ENCODE peak calls at places on chromosome 14, in six cellular contexts. B, K, S, D, Q and M are unnamed samples.

GRCh38 chr14:50400461-50400860 is 3.8 kb upstream of the CDKL1 start:
- DNase-seq in B (no peak), K (no peak), S (no peak), D (no peak), Q (no peak), M (no peak)

GRCh38 chr14:69613312-69614073 is 2.1 kb downstream of the SUSD6 start:
- DNase-seq in B (no peak), K (no peak), S (no peak), D (no peak), Q (no peak), M (no peak)

GRCh38 chr14:51208982-51209381 is 31.1 kb upstream of the TMX1 start:
- DNase-seq in B (no peak), K (no peak), S (no peak), D (no peak), Q (no peak), M (no peak)

GRCh38 chr14:101927859-101928258 is 36.5 kb upstream of the DYNC1H1 start:
- DNase-seq in B (peak), K (peak), S (peak), D (no peak), Q (peak), M (peak)

GRCh38 chr14:97802974-97803373 is 1005.8 kb downstream of the VRK1 start:
- DNase-seq in B (no peak), K (no peak), S (no peak), D (no peak), Q (no peak), M (no peak)

GRCh38 chr14:102911991-102912761 is 10.3 kb upstream of the AMN start:
- DNase-seq in B (no peak), K (no peak), S (no peak), D (no peak), Q (no peak), M (no peak)

GRCh38 chr14:37545174-37545573 is 49.9 kb downstream of the FOXA1 start:
- DNase-seq in B (no peak), K (no peak), S (no peak), D (no peak), Q (no peak), M (no peak)

GRCh38 chr14:77026930-77027537 is 1.5 kb downstream of the IRF2BPL start:
- DNase-seq in B (peak), K (no peak), S (peak), D (no peak), Q (peak), M (no peak)

GRCh38 chr14:55373784-55374725 is 37.6 kb downstream of the ATG14 start:
- DNase-seq in B (no peak), K (no peak), S (no peak), D (peak), Q (no peak), M (peak)

GRCh38 chr14:75504411-75504810 is 17.9 kb upstream of the BATF start:
- DNase-seq in B (no peak), K (no peak), S (no peak), D (no peak), Q (no peak), M (no peak)
- H3K4me3 ChIP-seq in B (no peak), K (no peak), S (no peak), D (no peak), Q (no peak), M (no peak)

DNA sequence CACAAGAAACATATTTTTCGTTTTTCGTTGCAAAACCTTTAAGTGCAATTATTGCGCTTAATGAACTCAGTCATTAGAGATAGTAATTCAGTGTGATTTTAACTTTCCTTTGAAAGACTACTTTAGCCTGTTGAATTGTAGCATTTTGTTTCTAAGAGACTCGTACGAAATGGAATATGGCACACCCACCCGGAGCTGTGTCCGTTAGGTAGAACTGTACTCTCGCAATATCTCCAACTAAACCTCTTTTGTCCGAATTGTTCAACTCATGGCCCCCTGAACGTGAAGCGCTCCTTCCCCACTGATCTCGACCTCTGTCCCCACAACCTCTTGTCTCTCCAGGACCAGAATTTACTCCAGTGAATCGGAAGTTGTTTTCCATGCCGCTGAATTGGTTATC is 793 bp downstream of the PCNX4 start:
- DNase-seq in B (no peak), K (no peak), S (peak), D (no peak), Q (no peak), M (no peak)
- H3K4me3 ChIP-seq in B (peak), K (peak), S (peak), D (peak), Q (peak), M (peak)

GRCh38 chr14:100568998-100569733 is 18.1 kb downstream of the BEGAIN start:
- DNase-seq in B (no peak), K (no peak), S (no peak), D (no peak), Q (no peak), M (no peak)
- H3K4me3 ChIP-seq in B (peak), K (peak), S (peak), D (no peak), Q (no peak), M (peak)

DNA sequence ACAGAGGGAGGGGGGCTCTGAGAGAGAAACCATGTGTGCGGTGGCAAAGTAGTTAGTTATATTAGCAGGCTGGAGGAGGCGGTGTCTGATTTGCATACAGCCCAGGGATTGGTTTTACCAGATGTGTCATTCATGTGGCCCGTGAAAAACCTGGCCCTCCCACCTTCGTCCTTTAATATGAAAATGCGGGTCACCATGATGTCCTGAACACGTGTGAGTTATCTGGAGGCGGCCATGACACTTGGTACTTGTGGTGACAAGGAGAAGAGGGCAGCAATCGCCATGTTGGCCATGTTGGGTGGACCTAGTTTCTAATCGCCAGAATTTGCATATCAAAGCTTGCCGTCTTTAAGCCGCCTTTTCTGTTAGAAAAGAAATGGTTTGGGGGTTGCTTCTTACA is 108.8 kb downstream of the RAD51B start:
- DNase-seq in B (no peak), K (no peak), S (no peak), D (no peak), Q (no peak), M (no peak)
- H3K4me3 ChIP-seq in B (no peak), K (no peak), S (no peak), D (no peak), Q (no peak), M (no peak)

GRCh38 chr14:89617471-89618291 is 200.6 kb upstream of the FOXN3 start:
- DNase-seq in B (peak), K (peak), S (no peak), D (no peak), Q (no peak), M (peak)

GRCh38 chr14:89618309-89618708 is 201.3 kb upstream of the FOXN3 start:
- DNase-seq in B (no peak), K (no peak), S (no peak), D (no peak), Q (no peak), M (no peak)

GRCh38 chr14:89617142-89617460 is 200.1 kb upstream of the FOXN3 start:
- DNase-seq in B (no peak), K (no peak), S (no peak), D (no peak), Q (no peak), M (no peak)

GRCh38 chr14:89615421-89615820 is 198.4 kb upstream of the FOXN3 start:
- DNase-seq in B (no peak), K (no peak), S (no peak), D (no peak), Q (no peak), M (no peak)

DNA sequence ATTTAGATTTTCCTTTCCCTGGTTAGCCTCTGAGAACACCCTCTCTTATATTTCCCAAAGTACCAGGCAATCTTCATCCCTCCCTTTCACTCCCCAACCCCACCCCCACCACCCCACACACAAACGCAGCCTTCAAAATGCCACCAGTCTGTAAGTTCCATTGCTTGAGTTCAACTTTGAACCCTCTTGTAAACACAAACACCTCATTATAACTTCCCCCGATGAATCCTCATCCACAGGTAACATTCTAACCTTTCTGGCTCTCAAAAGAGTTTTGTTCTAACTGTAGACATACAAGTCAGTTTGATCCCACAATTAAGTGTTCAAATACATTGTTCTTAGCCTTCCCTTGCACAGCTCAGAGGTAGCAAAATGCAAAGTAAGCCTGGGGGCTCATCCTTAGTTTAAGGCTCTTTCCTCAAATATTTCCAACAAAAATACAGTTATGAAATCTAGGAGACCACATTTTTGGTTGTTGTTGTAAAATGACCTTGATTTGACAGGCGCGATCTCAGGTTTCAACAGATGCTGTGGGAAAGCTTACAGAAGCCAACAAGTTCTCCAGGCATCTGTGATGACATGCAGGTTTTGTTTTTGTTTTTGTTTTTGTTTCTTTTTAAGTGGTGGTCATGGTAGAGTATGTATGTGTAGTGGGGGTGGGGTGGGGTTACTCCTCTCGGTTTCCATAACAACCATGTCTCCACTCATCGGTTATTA is 199.6 kb upstream of the FOXN3 start:
- DNase-seq in B (no peak), K (no peak), S (no peak), D (no peak), Q (no peak), M (peak)
- H3K4me3 ChIP-seq in B (peak), K (no peak), S (peak), D (no peak), Q (no peak), M (peak)

GRCh38 chr14:61668267-61668666 is 27.0 kb upstream of the HIF1A start:
- DNase-seq in B (no peak), K (no peak), S (no peak), D (no peak), Q (no peak), M (no peak)

GRCh38 chr14:61670576-61670975 is 24.7 kb upstream of the HIF1A start:
- DNase-seq in B (no peak), K (no peak), S (no peak), D (no peak), Q (no peak), M (no peak)

GRCh38 chr14:61673305-61673704 is 22.0 kb upstream of the HIF1A start:
- DNase-seq in B (no peak), K (no peak), S (no peak), D (no peak), Q (no peak), M (no peak)

GRCh38 chr14:61672796-61673195 is 22.5 kb upstream of the HIF1A start:
- DNase-seq in B (no peak), K (no peak), S (no peak), D (no peak), Q (no peak), M (no peak)

GRCh38 chr14:61671086-61671485 is 24.2 kb upstream of the HIF1A start:
- DNase-seq in B (no peak), K (no peak), S (no peak), D (no peak), Q (no peak), M (no peak)
- H3K4me3 ChIP-seq in B (no peak), K (no peak), S (no peak), D (no peak), Q (no peak), M (no peak)

DNA sequence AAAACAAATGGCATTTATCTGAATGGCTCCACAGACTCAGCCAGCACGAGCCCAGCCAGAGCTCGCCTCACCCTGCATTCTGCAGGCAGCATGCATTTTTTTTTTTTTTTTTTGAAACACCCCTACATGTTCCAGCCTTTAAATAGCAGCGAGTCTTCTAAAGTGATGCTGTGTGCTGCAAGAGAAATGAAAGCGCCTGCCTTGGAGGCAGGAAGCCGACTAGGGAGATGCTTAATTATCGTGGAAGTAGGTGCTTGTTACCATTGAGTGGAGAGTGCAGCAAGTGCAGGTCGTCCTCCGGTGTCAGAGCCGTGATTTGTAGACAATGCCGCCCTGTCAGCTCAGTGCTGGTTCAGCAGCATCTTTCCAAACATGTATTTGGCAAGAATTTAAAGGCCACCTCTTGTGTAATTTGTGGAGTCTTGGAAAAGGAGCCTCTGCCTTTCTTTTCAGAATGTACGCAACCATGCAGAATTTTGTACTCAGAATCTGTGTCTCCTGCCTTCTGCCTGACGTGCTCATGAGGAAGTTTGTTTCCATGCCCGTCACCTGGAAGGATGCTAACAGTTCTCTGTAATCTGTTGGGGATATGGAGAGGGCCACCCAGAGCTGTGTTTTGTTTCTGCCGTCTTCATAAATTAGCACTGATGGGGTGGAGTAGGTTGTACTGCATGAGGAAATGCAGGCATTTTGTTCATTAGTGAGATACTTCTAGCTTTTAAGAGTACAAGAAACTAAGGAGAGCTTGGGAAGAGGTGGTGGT is 345.9 kb upstream of the RGS6 start:
- DNase-seq in B (no peak), K (peak), S (no peak), D (no peak), Q (no peak), M (peak)
- H3K4me3 ChIP-seq in B (peak), K (peak), S (no peak), D (no peak), Q (no peak), M (peak)